ENCODE peak calls at places on chromosomes 1 and 21, in nine cellular contexts. Z is HCT116, S is hepatocyte, F is GM23248, R is neural progenitor cell, B is GM23338, G is PC-3, V is SK-N-SH, A is MM.1S. E is an unnamed sample. For H3K4me1, the result is how much of the 10 kb centered on the place peaks cover.

GRCh38 chr1:112998592-112999235 is 42.7 kb upstream of the SLC16A1 start:
- DNase-seq in Z (no peak), S (peak), F (peak), R (no peak), B (no peak), G (no peak), V (peak), A (no peak), E (no peak)

GRCh38 chr21:42532466-42533181 is 19.0 kb downstream of the SLC37A1 start:
- DNase-seq in Z (no peak), S (no peak), F (no peak), R (no peak), B (no peak), G (no peak), V (no peak), A (no peak), E (peak)

GRCh38 chr1:95229042-95229441 is 5.0 kb upstream of the RWDD3 start:
- DNase-seq in Z (no peak), S (no peak), F (no peak), R (no peak), B (no peak), G (peak), V (no peak), A (no peak), E (no peak)

GRCh38 chr1:151006331-151007052 is at the start of gene MINDY1:
- DNase-seq in Z (peak), S (peak), F (peak), R (peak), B (peak), G (peak), V (peak), A (peak), E (peak)

GRCh38 chr1:172764378-172764777 is 105.5 kb downstream of the FASLG start:
- DNase-seq in Z (no peak), S (no peak), F (no peak), R (no peak), B (no peak), G (no peak), V (no peak), A (no peak), E (peak)

GRCh38 chr1:51331206-51332100 is 1.1 kb upstream of the TTC39A start:
- DNase-seq in Z (peak), S (peak), F (peak), R (no peak), B (peak), G (peak), V (peak), A (no peak), E (no peak)

GRCh38 chr1:206897175-206897574 is at the start of gene IL24:
- DNase-seq in Z (no peak), S (no peak), F (peak), R (no peak), B (no peak), G (no peak), V (no peak), A (no peak), E (no peak)

GRCh38 chr1:208868554-208868953 is 624.4 kb upstream of the PLXNA2 start:
- DNase-seq in Z (no peak), S (no peak), F (peak), R (no peak), B (no peak), G (peak), V (no peak), A (no peak), E (no peak)

GRCh38 chr1:100184536-100184935 is 6.5 kb upstream of the LRRC39 start:
- DNase-seq in Z (no peak), S (no peak), F (no peak), R (peak), B (no peak), G (no peak), V (no peak), A (no peak), E (peak)

GRCh38 chr1:3060601-3061551 is 8.1 kb upstream of the PRDM16 start:
- DNase-seq in Z (no peak), S (peak), F (peak), R (peak), B (no peak), G (peak), V (no peak), A (no peak), E (no peak)

GRCh38 chr1:47235822-47236221 is 3.8 kb upstream of the TAL1 start:
- DNase-seq in Z (no peak), S (no peak), F (no peak), R (no peak), B (no peak), G (no peak), V (no peak), A (no peak), E (no peak)

GRCh38 chr1:62728963-62729362 is 40.8 kb upstream of the DOCK7 start:
- DNase-seq in Z (no peak), S (no peak), F (no peak), R (peak), B (peak), G (no peak), V (no peak), A (no peak), E (no peak)

GRCh38 chr1:226671268-226671667 is 67.8 kb downstream of the ITPKB start:
- DNase-seq in Z (no peak), S (no peak), F (no peak), R (no peak), B (no peak), G (peak), V (no peak), A (no peak), E (peak)

GRCh38 chr1:40625476-40626382 is 39.8 kb downstream of the RIMS3 start:
- DNase-seq in Z (no peak), S (no peak), F (peak), R (no peak), B (no peak), G (peak), V (no peak), A (no peak), E (no peak)

GRCh38 chr1:40622936-40623629 is 42.4 kb downstream of the RIMS3 start:
- DNase-seq in Z (no peak), S (no peak), F (no peak), R (no peak), B (no peak), G (no peak), V (no peak), A (no peak), E (no peak)

GRCh38 chr1:40622051-40622450 is 43.4 kb downstream of the RIMS3 start:
- DNase-seq in Z (no peak), S (no peak), F (no peak), R (no peak), B (no peak), G (no peak), V (no peak), A (no peak), E (no peak)

GRCh38 chr1:40626383-40626770 is 39.1 kb downstream of the RIMS3 start:
- DNase-seq in Z (no peak), S (no peak), F (no peak), R (no peak), B (no peak), G (no peak), V (no peak), A (no peak), E (no peak)

DNA sequence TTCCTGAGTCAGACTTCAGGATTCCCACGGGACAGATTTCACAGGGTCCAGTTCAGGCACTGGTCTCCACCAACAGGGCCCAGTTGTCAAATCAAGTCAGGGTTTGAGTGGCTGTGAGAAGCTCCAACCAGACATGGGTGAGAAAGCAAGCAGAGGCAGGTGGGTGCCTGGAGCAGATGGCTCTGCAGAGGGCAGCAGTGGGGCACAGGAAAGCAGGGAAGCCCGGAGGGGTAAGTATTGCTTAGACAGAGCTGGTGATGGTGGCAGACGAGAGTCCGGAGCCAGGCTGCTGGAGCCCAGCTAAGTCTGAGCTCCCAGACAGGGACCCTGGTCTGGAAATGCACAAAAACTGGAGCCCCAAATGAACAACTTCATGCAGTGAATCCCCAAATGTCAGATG is 40.4 kb downstream of the RIMS3 start:
- DNase-seq in Z (no peak), S (peak), F (peak), R (peak), B (peak), G (peak), V (no peak), A (no peak), E (peak)
- H3K4me1 ChIP-seq in Z (under half), S (under half), F (under half), R (under half), B (under half), G (under half), V (under half), A (under half), E (under half)

GRCh38 chr21:46189959-46190490 is 5.8 kb upstream of the SPATC1L start:
- DNase-seq in Z (no peak), S (peak), F (no peak), R (no peak), B (no peak), G (no peak), V (no peak), A (no peak), E (no peak)

GRCh38 chr21:46187814-46188213 is 3.6 kb upstream of the SPATC1L start:
- DNase-seq in Z (no peak), S (no peak), F (no peak), R (no peak), B (no peak), G (no peak), V (no peak), A (no peak), E (no peak)

GRCh38 chr21:46190491-46191131 is 6.4 kb upstream of the SPATC1L start:
- DNase-seq in Z (no peak), S (peak), F (no peak), R (no peak), B (no peak), G (no peak), V (no peak), A (no peak), E (no peak)

GRCh38 chr21:46188226-46189212 is 4.3 kb upstream of the SPATC1L start:
- DNase-seq in Z (peak), S (peak), F (peak), R (no peak), B (peak), G (peak), V (peak), A (no peak), E (no peak)

GRCh38 chr21:46189213-46189958 is 5.1 kb upstream of the SPATC1L start:
- DNase-seq in Z (no peak), S (peak), F (peak), R (no peak), B (no peak), G (no peak), V (peak), A (no peak), E (no peak)
- TF ChIP-seq EZH2phosphoT487 in Z (no peak), S (no peak), F (no peak), R (no peak), B (no peak), G (no peak), V (no peak), A (no peak), E (no peak)

GRCh38 chr1:63918395-63918945 is 144.7 kb downstream of the ROR1 start:
- DNase-seq in Z (no peak), S (no peak), F (peak), R (no peak), B (no peak), G (no peak), V (no peak), A (no peak), E (no peak)

GRCh38 chr1:63920154-63921117 is 146.6 kb downstream of the ROR1 start:
- DNase-seq in Z (no peak), S (peak), F (peak), R (no peak), B (no peak), G (peak), V (no peak), A (peak), E (no peak)

GRCh38 chr1:63922848-63923247 is 149.0 kb downstream of the ROR1 start:
- DNase-seq in Z (no peak), S (no peak), F (no peak), R (no peak), B (no peak), G (no peak), V (no peak), A (no peak), E (no peak)

GRCh38 chr1:63923302-63923701 is 149.5 kb downstream of the ROR1 start:
- DNase-seq in Z (no peak), S (no peak), F (no peak), R (no peak), B (no peak), G (no peak), V (no peak), A (peak), E (no peak)

GRCh38 chr1:63921357-63921756 is 147.5 kb downstream of the ROR1 start:
- DNase-seq in Z (no peak), S (no peak), F (no peak), R (no peak), B (no peak), G (no peak), V (no peak), A (no peak), E (no peak)
- H3K4me2 ChIP-seq in Z (no peak), S (peak), F (peak), R (no peak), B (peak), G (peak), V (peak), A (no peak), E (no peak)

GRCh38 chr1:203668401-203668800 is 41.8 kb downstream of the ATP2B4 start:
- DNase-seq in Z (no peak), S (no peak), F (no peak), R (no peak), B (no peak), G (no peak), V (no peak), A (no peak), E (no peak)
- H3K4me1 ChIP-seq in Z (under half), S (under half), F (half or more), R (under half), B (under half), G (under half), V (under half), A (under half), E (under half)

GRCh38 chr1:118185083-118185899 is at the start of gene SPAG17:
- DNase-seq in Z (no peak), S (peak), F (peak), R (peak), B (peak), G (no peak), V (peak), A (no peak), E (no peak)
- TF ChIP-seq EZH2phosphoT487 in Z (no peak), S (no peak), F (no peak), R (no peak), B (no peak), G (no peak), V (no peak), A (no peak), E (no peak)